ENCODE peak calls at places on chromosomes 5 and 9, in four cellular contexts. N, Z, B and T are unnamed samples.

GRCh38 chr5:121974261-121974660 is 12.5 kb downstream of the SRFBP1 start:
- DNase-seq in B (no peak), Z (no peak), N (no peak), T (no peak)

GRCh38 chr5:56326770-56327169 is 93.6 kb upstream of the ANKRD55 start:
- DNase-seq in Z (no peak), B (no peak), N (no peak), T (no peak)

GRCh38 chr9:134349941-134350340 is 23.7 kb downstream of the RXRA start:
- DNase-seq in N (no peak), B (no peak), Z (no peak), T (no peak)

GRCh38 chr5:43638556-43638955 is 35.6 kb downstream of the NNT start:
- DNase-seq in B (no peak), N (no peak), Z (no peak), T (no peak)

GRCh38 chr5:133885566-133885965 is 82.9 kb downstream of the C5orf15 start:
- DNase-seq in Z (no peak), B (no peak), N (no peak), T (no peak)

GRCh38 chr5:143249851-143250250 is 153.6 kb downstream of the NR3C1 start:
- DNase-seq in B (no peak), N (no peak), Z (no peak), T (no peak)

GRCh38 chr9:106921989-106922388 is 59.0 kb downstream of the ZNF462 start:
- DNase-seq in N (no peak), Z (no peak), B (no peak), T (peak; percentile 19)

GRCh38 chr9:33148367-33149019 is 18.6 kb downstream of the B4GALT1 start:
- DNase-seq in N (no peak), B (no peak), Z (no peak), T (no peak)

GRCh38 chr5:146539973-146540372 is 24.0 kb upstream of the GPR151 start:
- DNase-seq in N (no peak), Z (no peak), B (no peak), T (no peak)

GRCh38 chr5:93722588-93722987 is 18.8 kb downstream of the POU5F2 start:
- DNase-seq in B (no peak), N (no peak), Z (no peak), T (no peak)

GRCh38 chr9:80664327-80665210 is 1024.8 kb downstream of the TLE1 start:
- DNase-seq in B (no peak), Z (no peak), N (no peak), T (no peak)

GRCh38 chr5:150045512-150045911 is 40.8 kb downstream of the CSF1R start:
- DNase-seq in B (no peak), N (no peak), Z (no peak), T (no peak)

GRCh38 chr9:34544035-34544434 is 21.2 kb upstream of the ENHO start:
- DNase-seq in Z (no peak), B (no peak), N (no peak), T (no peak)

GRCh38 chr5:362978-363765 is 41.7 kb downstream of the AHRR start:
- DNase-seq in Z (no peak), B (no peak), N (no peak), T (no peak)

GRCh38 chr9:133892193-133892920 is 99.8 kb downstream of the VAV2 start:
- DNase-seq in B (no peak), N (no peak), Z (no peak), T (peak; percentile 59)

GRCh38 chr5:111927191-111927590 is 170.2 kb upstream of the NREP start:
- DNase-seq in N (no peak), Z (no peak), B (no peak), T (no peak)

GRCh38 chr5:176474476-176474875 is 26.3 kb downstream of the FAF2 start:
- DNase-seq in B (no peak), N (no peak), Z (no peak), T (no peak)

GRCh38 chr9:93013856-93014582 is 44.5 kb upstream of the SUSD3 start:
- DNase-seq in Z (no peak), N (no peak), B (no peak), T (no peak)

GRCh38 chr5:136420168-136420916 is 55.0 kb upstream of the TRPC7 start:
- DNase-seq in B (no peak), N (no peak), Z (no peak), T (no peak)

GRCh38 chr9:469672-470040 is 255.0 kb downstream of the DOCK8 start:
- DNase-seq in Z (peak; percentile 37), N (no peak), B (no peak), T (no peak)